ENCODE peak calls at places on chromosomes 6 and 20, in four cellular contexts. S is SK-N-SH, C is HepG2, Q is K562. Y is an unnamed sample.

GRCh38 chr20:50980071-50980681 is 21.6 kb downstream of the MOCS3 start:
- DNase-seq in S (no peak), C (peak), Q (no peak), Y (no peak)

GRCh38 chr20:48805286-48805685 is 22.5 kb downstream of the PREX1 start:
- DNase-seq in S (no peak), C (no peak), Q (no peak), Y (no peak)

GRCh38 chr6:117267766-117268534 is 2.6 kb downstream of the VGLL2 start:
- DNase-seq in S (no peak), C (no peak), Q (no peak), Y (no peak)

GRCh38 chr6:145349950-145350510 is 385.3 kb downstream of the EPM2A start:
- DNase-seq in S (no peak), C (no peak), Q (no peak), Y (no peak)

GRCh38 chr6:34560366-34561226 is 4.5 kb upstream of the SPDEF start:
- DNase-seq in S (peak), C (peak), Q (peak), Y (no peak)

GRCh38 chr6:156564128-156564806 is 212.9 kb upstream of the ARID1B start:
- DNase-seq in S (peak), C (peak), Q (peak), Y (peak)

GRCh38 chr6:15036690-15037245 is 209.1 kb upstream of the JARID2 start:
- DNase-seq in S (peak), C (peak), Q (peak), Y (no peak)

GRCh38 chr6:88008821-88009220 is 38.8 kb upstream of the SPACA1 start:
- DNase-seq in S (no peak), C (no peak), Q (no peak), Y (no peak)

GRCh38 chr6:159871911-159872310 is 18.9 kb upstream of the MAS1 start:
- DNase-seq in S (no peak), C (no peak), Q (no peak), Y (no peak)

GRCh38 chr20:34654207-34654744 is 22.6 kb downstream of the PIGU start:
- DNase-seq in S (no peak), C (no peak), Q (no peak), Y (no peak)

GRCh38 chr6:159716247-159717086 is 10.8 kb upstream of the WTAP start:
- DNase-seq in S (no peak), C (no peak), Q (no peak), Y (no peak)

GRCh38 chr6:22828179-22829062 is 259.1 kb downstream of the HDGFL1 start:
- DNase-seq in S (peak), C (peak), Q (no peak), Y (peak)

GRCh38 chr20:46828471-46828870 is 66.2 kb upstream of the EYA2 start:
- DNase-seq in S (no peak), C (no peak), Q (no peak), Y (no peak)

GRCh38 chr6:17983712-17984111 is 3.7 kb downstream of the KIF13A start:
- DNase-seq in S (no peak), C (no peak), Q (no peak), Y (no peak)

GRCh38 chr6:165181951-165182414 is 127.4 kb downstream of the C6orf118 start:
- DNase-seq in S (no peak), C (no peak), Q (no peak), Y (no peak)

GRCh38 chr6:148868314-148868713 is 121.5 kb downstream of the UST start:
- DNase-seq in S (no peak), C (no peak), Q (no peak), Y (no peak)

GRCh38 chr6:69795469-69796080 is 1.2 kb downstream of the LMBRD1 start:
- DNase-seq in S (peak), C (no peak), Q (peak), Y (no peak)

GRCh38 chr6:11471261-11471660 is 66.3 kb upstream of the TMEM170B start:
- DNase-seq in S (no peak), C (no peak), Q (no peak), Y (no peak)

GRCh38 chr20:13900506-13900905 is 89.9 kb downstream of the SEL1L2 start:
- DNase-seq in S (no peak), C (no peak), Q (peak), Y (no peak)

GRCh38 chr6:92485487-92485886 is 933.9 kb downstream of the EPHA7 start:
- DNase-seq in S (no peak), C (no peak), Q (no peak), Y (no peak)

GRCh38 chr20:51966296-51966971 is 164.1 kb upstream of the SALL4 start:
- DNase-seq in S (peak), C (peak), Q (peak), Y (peak)

GRCh38 chr6:105739764-105740163 is 336.9 kb upstream of the PREP start:
- DNase-seq in S (no peak), C (no peak), Q (no peak), Y (no peak)

GRCh38 chr6:39904946-39905639 is 29.2 kb downstream of the MOCS1 start:
- DNase-seq in S (no peak), C (no peak), Q (no peak), Y (no peak)

GRCh38 chr6:30568245-30568644 is 3.0 kb upstream of the ABCF1 start:
- DNase-seq in S (no peak), C (no peak), Q (peak), Y (no peak)

GRCh38 chr20:48523191-48523757 is 304.5 kb downstream of the PREX1 start:
- DNase-seq in S (peak), C (peak), Q (peak), Y (peak)

GRCh38 chr20:57109151-57109953 is 157.1 kb downstream of the BMP7 start:
- DNase-seq in S (no peak), C (peak), Q (no peak), Y (no peak)

GRCh38 chr6:170058878-170059485 is 231.9 kb downstream of the DLL1 start:
- DNase-seq in S (no peak), C (no peak), Q (no peak), Y (no peak)

GRCh38 chr6:142850653-142851434 is 94.1 kb downstream of the HIVEP2 start:
- DNase-seq in S (no peak), C (no peak), Q (no peak), Y (no peak)

GRCh38 chr20:38982291-38982690 is 20.1 kb downstream of the DHX35 start:
- DNase-seq in S (no peak), C (peak), Q (no peak), Y (no peak)

GRCh38 chr20:32344835-32345506 is 13.2 kb upstream of the ASXL1 start:
- DNase-seq in S (no peak), C (no peak), Q (no peak), Y (no peak)
- TF ChIP-seq ELF1 in S (no peak), C (no peak), Q (no peak), Y (no peak)

DNA sequence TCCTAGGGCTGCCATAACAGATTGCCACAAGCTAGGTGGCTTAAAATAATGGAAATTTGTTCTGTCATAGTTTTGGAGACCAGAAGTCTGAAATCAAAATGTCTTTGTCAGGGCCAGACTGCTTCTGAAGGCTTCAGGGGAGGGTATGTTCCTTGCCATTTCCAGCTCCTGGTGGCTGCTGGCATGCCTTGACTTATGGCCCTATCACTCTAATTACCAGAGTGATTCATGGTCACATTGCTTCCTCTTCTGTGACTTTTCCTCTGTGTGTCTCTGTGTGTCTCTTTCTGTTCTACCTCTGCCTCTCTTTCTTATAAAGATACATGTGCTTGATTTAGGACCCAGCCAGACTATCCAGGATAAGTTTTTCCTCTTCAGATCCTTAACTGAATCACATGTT is 635.2 kb upstream of the IMPG1 start:
- DNase-seq in S (no peak), C (no peak), Q (no peak), Y (no peak)
- H3K4me2 ChIP-seq in S (no peak), C (no peak), Q (no peak), Y (no peak)

DNA sequence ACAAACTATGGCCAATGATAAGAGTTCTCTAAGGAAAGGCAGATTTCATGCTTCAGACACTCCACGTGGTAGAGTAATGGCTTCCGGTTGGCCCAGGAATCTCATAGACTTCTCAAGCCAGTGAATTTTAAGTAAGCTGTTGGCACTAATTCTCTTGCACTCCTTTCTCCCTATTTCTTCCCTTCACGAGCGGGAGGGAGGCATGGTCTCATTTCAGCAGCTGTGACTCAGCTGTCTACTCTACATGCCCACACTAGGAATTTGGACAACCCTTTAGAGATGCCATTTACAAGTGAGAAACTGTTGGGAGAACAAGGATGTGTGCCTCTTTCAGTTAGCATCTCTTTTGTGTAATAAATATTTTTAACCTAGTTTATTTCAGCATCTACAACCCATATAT is 107.7 kb downstream of the PTPRK start:
- DNase-seq in S (no peak), C (no peak), Q (no peak), Y (no peak)
- TF ChIP-seq ELF1 in S (no peak), C (no peak), Q (no peak), Y (no peak)

GRCh38 chr6:41560440-41561192 is 14.4 kb downstream of the FOXP4 start:
- DNase-seq in S (no peak), C (no peak), Q (no peak), Y (no peak)

GRCh38 chr6:41562633-41562975 is 16.4 kb downstream of the FOXP4 start:
- DNase-seq in S (no peak), C (no peak), Q (no peak), Y (no peak)

GRCh38 chr6:41563060-41563776 is 17.0 kb downstream of the FOXP4 start:
- DNase-seq in S (no peak), C (no peak), Q (no peak), Y (no peak)

GRCh38 chr6:41561386-41561785 is 15.2 kb downstream of the FOXP4 start:
- DNase-seq in S (no peak), C (no peak), Q (no peak), Y (no peak)

DNA sequence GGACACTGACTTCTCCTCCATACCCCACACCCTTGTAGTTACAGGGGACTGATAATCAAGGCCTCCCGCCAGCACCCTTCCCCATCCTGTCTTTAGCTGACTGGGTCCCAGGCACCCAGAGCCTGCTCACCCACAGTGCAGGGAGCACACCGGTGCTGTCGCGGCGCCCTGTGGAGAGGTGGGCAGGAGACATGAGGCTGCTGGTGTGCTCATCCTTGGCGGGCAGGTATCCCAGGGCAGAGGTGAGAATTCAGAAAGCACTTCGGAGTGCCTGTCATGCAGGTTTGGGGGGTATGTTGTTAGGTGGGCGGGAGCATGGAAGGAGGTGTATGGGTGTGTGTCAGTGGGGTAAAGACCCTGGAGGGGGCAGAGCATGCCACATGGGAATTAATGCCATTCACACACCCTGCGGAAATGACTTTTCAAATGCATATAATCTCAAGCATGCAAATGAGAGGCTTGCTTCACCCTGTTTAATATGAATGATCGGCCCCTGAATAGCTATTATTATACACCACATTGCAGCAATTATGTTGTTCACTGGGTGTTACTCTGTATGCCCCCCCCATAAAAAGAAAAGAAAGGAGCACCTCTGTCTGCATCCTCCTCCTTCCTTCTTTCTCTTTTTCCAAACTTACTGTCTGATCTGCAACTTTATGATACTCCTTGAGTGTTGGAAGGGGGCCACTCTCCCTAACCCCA is 15.9 kb downstream of the FOXP4 start:
- DNase-seq in S (no peak), C (no peak), Q (no peak), Y (no peak)
- H3K4me2 ChIP-seq in S (no peak), C (no peak), Q (no peak), Y (no peak)

GRCh38 chr6:4924872-4925271 is 79.0 kb downstream of the RPP40 start:
- DNase-seq in S (no peak), C (no peak), Q (no peak), Y (no peak)
- TF ChIP-seq ELF1 in S (no peak), C (no peak), Q (no peak), Y (no peak)

GRCh38 chr6:162857321-162857720 is 129.5 kb downstream of the PACRG start:
- DNase-seq in S (no peak), C (no peak), Q (no peak), Y (no peak)
- H3K4me2 ChIP-seq in S (peak), C (peak), Q (no peak), Y (peak)

DNA sequence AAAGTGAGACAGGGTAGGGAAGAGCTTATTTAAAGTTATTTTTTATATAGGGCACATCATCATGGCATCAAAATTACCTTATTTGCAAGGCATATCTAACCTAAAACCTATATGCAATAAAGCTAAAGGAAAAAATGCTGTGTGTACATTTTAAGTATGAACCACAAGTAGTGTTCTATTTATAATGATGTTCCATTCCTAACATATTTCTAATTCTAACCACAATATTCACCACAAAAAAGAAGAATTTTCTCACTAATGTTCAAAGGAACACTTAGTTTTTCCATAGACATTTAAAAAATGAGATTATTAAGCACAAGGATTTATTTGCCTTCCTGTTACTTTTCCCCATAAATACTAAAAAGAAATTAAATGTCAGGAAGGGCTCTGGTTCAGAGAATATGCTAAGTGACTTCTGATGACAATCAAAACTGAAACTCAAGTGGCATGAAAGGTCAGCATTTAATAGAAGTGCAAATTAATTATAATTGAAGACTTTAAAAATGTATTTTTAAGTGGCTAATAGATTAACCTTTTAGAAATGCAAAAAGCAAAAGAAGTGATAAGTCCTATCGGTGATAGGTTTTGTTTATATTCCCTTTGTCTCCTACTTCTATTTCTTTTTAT is 25.1 kb downstream of the GPR63 start:
- DNase-seq in S (no peak), C (no peak), Q (no peak), Y (no peak)
- TF ChIP-seq ELF1 in S (no peak), C (no peak), Q (no peak), Y (no peak)

DNA sequence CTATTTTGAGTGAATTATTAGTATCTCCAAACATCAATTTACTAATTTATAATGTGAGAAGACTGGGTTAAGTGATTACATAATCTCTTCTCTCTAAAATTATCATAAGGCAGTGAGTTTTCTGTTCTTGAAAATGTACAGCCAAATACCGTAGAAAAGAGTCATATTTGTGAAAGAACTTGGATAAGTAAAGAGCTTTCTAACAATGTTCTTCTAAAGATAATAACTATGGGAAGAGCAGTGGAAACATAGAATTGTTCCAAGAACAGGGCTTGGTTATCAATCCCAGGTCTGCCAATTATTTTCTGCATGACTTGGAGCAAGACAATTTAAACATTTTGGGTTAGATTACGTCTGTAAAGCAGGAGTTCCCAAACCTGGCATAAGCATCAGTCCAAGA is 198.1 kb upstream of the SGK1 start:
- DNase-seq in S (no peak), C (no peak), Q (no peak), Y (no peak)
- H3K4me2 ChIP-seq in S (no peak), C (no peak), Q (no peak), Y (no peak)